ENCODE peak calls at places on chromosomes 4 and X, in four cellular contexts. R is aorta, S is psoas muscle, D is brain microvascular endothelial cell. V is an unnamed sample.

GRCh38 chrX:53262918-53263394 is 18.4 kb downstream of the IQSEC2 start:
- DNase-seq in R (peak), S (no peak), D (peak), V (no peak)

GRCh38 chr4:74092957-74093356 is 6.0 kb downstream of the CXCL2 start:
- DNase-seq in R (no peak), S (no peak), D (no peak), V (no peak)

GRCh38 chr4:157514711-157515110 is 294.2 kb downstream of the GRIA2 start:
- DNase-seq in R (no peak), S (no peak), D (no peak), V (no peak)

GRCh38 chr4:125123710-125124109 is 191.0 kb upstream of the FAT4 start:
- DNase-seq in R (no peak), S (no peak), D (no peak), V (no peak)

GRCh38 chr4:112836895-112837294 is 200.0 kb downstream of the LARP7 start:
- DNase-seq in R (no peak), S (no peak), D (no peak), V (no peak)

GRCh38 chrX:151816914-151817313 is 82.4 kb downstream of the CNGA2 start:
- DNase-seq in R (no peak), S (no peak), D (no peak), V (no peak)

GRCh38 chrX:72540318-72540717 is 32.3 kb downstream of the HDAC8 start:
- DNase-seq in R (no peak), S (no peak), D (no peak), V (no peak)

GRCh38 chrX:102765794-102766193 is 45.3 kb downstream of the GPRASP3 start:
- DNase-seq in R (no peak), S (peak), D (no peak), V (no peak)

GRCh38 chr4:3679071-3679825 is 86.9 kb upstream of the ADRA2C start:
- DNase-seq in R (peak), S (no peak), D (no peak), V (peak)

GRCh38 chr4:69054578-69055200 is 41.6 kb upstream of the UGT2B7 start:
- DNase-seq in R (no peak), S (no peak), D (peak), V (no peak)

GRCh38 chrX:11244641-11245040 is 48.6 kb upstream of the AMELX start:
- DNase-seq in R (no peak), S (no peak), D (no peak), V (no peak)

GRCh38 chr4:177455591-177455990 is 13.4 kb upstream of the AGA start:
- DNase-seq in R (no peak), S (no peak), D (peak), V (no peak)

GRCh38 chr4:79331126-79331876 is 5.4 kb upstream of the NAA11 start:
- DNase-seq in R (no peak), S (no peak), D (peak), V (no peak)

GRCh38 chrX:68684291-68684918 is 36.9 kb downstream of the STARD8 start:
- DNase-seq in R (peak), S (peak), D (no peak), V (no peak)

GRCh38 chr4:78629991-78630541 is 78.5 kb downstream of the ANXA3 start:
- DNase-seq in R (no peak), S (no peak), D (no peak), V (no peak)

GRCh38 chrX:623599-624323 is 6.8 kb upstream of the SHOX start:
- DNase-seq in R (no peak), S (no peak), D (no peak), V (no peak)

GRCh38 chr4:121140712-121141111 is 23.4 kb downstream of the TNIP3 start:
- DNase-seq in R (no peak), S (no peak), D (peak), V (no peak)

GRCh38 chrX:9885150-9885549 is 82.0 kb upstream of the CLDN34 start:
- DNase-seq in R (peak), S (peak), D (peak), V (peak)

GRCh38 chr4:71777891-71778290 is 6.0 kb downstream of the GC start:
- DNase-seq in R (no peak), S (no peak), D (no peak), V (no peak)

GRCh38 chrX:81120936-81121351 is 80.8 kb downstream of the HMGN5 start:
- DNase-seq in R (no peak), S (peak), D (peak), V (no peak)
- H3K27ac ChIP-seq in R (no peak), S (no peak), D (no peak), V (peak)

DNA sequence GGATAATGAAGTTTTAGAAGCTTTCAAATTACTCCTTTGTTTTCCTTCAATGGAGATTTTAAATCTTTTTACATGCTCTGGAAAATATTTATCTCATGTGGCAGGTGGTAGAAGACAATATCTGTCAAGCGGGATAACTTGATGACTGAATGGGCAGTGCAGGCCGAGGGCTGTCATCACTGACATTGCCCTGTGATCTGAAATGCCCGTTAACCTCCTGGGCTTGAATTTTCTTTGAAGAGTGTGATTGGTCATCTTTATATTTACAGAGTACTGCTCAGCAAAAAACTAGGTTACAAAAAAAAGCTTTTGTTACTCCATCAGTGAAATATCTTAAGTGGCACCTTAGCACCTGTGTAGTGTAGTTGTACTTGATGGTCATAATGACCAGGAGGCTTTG is 147.5 kb downstream of the GATB start:
- DNase-seq in R (no peak), S (no peak), D (no peak), V (no peak)
- H3K27ac ChIP-seq in R (no peak), S (no peak), D (no peak), V (no peak)

DNA sequence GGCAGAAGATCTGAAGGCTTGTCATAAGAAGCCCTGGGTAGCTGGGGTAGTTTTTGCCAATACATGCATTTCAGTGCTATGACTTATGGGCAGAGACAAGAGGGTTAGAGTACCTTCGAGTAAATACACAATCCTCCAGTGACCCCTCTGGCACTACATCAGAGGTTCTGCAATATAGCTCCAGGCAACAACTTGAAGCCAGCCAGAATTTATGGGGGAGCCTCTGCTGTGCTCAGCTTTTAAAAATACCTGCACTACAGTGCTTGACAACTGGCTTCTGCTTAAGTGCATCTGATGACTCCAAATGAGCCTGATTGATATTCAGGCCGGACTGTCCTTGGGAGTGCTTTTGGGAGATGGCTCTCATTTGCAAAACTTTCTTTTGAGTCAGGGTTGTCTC is 44.9 kb upstream of the SMAD1 start:
- DNase-seq in R (no peak), S (no peak), D (no peak), V (no peak)
- H3K27ac ChIP-seq in R (no peak), S (no peak), D (no peak), V (no peak)

GRCh38 chrX:129634541-129634940 is 20.2 kb downstream of the APLN start:
- DNase-seq in R (no peak), S (no peak), D (peak), V (peak)
- H3K27ac ChIP-seq in R (no peak), S (no peak), D (no peak), V (no peak)

DNA sequence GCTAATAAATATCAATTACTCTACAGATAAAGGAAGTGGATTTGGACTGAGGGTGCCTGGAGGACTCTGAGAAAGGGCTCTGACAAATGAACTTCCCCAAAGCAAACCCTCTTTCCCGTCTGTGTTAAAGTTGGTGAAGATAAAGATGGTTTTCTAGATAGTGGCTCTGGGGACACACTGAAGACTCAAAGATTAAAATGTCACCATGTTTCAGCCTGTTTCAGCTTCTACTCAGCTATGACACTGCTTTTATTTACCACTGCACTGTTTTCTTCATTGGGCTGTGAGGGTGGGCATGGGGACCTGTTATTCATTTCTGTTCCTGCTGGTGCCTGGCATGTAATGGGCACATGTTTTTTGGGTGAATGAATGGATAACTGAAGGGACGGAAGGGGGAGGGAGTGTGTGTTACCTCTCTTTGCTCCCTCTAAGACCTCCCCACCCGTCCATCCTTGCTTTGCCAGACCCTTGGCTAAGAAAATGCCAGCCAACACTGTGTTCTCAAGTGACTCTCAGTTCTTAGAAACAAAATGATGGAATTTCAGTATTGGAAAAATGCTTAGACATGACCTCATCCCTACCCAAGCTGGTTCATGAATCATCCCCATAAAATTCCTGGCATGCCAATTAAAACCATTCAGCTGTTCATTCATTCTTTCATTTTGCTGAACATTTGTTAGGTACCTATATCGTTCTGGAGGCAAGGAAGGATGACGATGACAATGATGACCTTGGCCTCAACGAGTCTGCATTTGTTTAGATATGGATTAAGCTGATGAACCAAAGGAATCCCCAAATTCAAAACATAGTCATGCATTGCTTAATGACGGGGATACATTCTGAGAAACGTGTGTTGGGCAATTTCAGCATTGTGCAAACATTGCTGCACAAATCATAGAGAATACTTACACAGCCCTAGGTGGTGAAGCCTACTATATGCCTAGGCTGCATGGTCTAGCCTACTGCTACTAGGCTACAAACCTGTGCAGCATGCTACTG is 13.4 kb upstream of the STK32B start:
- DNase-seq in R (no peak), S (no peak), D (peak), V (no peak)
- H3K27ac ChIP-seq in R (no peak), S (no peak), D (peak), V (no peak)

DNA sequence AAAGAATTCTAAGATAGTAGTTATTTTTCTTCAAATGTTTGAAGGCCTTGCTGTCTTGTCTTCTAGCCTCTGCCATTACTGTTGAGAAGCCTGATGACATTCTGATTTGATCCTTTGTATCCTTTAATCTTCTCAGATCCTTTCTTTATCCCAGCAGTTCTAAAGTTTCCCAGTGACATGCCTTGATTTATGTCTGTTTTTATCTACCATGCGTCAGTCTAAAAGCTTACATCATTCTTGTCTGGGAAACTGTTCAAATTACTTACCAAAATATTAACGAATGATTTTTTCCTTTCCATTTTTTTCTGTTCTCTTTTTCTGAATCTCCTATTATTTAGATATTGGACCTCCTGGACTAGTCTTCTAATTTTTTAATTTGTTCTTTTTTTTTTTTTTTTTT is 78.3 kb upstream of the HELT start:
- DNase-seq in R (no peak), S (no peak), D (no peak), V (no peak)
- H3K27ac ChIP-seq in R (no peak), S (no peak), D (no peak), V (no peak)

GRCh38 chr4:55346851-55347255 is 811 bp downstream of the SRD5A3 start:
- DNase-seq in R (no peak), S (no peak), D (no peak), V (no peak)
- H3K27ac ChIP-seq in R (peak), S (peak), D (peak), V (peak)

GRCh38 chr4:7313361-7313811 is 121.0 kb downstream of the SORCS2 start:
- DNase-seq in R (no peak), S (peak), D (no peak), V (no peak)
- H3K27ac ChIP-seq in R (no peak), S (no peak), D (no peak), V (peak)

V was measured in dorsolateral prefrontal cortex.